ENCODE peak calls at places on chromosome 18, in four cellular contexts. Z is RWPE1, I is right lobe of liver, M is cardiac muscle cell. O is an unnamed sample.

GRCh38 chr18:78525364-78526111 is 454.1 kb upstream of the SALL3 start:
- DNase-seq in Z (no peak), I (no peak), M (peak), O (no peak)

GRCh38 chr18:54392621-54393023 is 34.9 kb downstream of the C18orf54 start:
- DNase-seq in Z (peak), I (no peak), M (peak), O (no peak)

GRCh38 chr18:2515908-2516625 is 55.2 kb downstream of the METTL4 start:
- DNase-seq in Z (peak), I (no peak), M (peak), O (no peak)

GRCh38 chr18:55323051-55323994 is 264.7 kb downstream of the TCF4 start:
- DNase-seq in Z (no peak), I (no peak), M (peak), O (no peak)

GRCh38 chr18:10182009-10182624 is 268.3 kb downstream of the VAPA start:
- DNase-seq in Z (no peak), I (no peak), M (no peak), O (no peak)

GRCh38 chr18:32289480-32290075 is 99.7 kb downstream of the MEP1B start:
- DNase-seq in Z (peak), I (no peak), M (peak), O (no peak)

GRCh38 chr18:26157326-26157725 is 23.7 kb downstream of the PSMA8 start:
- DNase-seq in Z (no peak), I (no peak), M (no peak), O (no peak)

GRCh38 chr18:79706006-79706405 is 26.4 kb downstream of the CTDP1 start:
- DNase-seq in Z (no peak), I (no peak), M (no peak), O (no peak)

GRCh38 chr18:10454800-10455550 is 540 bp downstream of the APCDD1 start:
- DNase-seq in Z (peak), I (no peak), M (peak), O (peak)

GRCh38 chr18:40878371-40878770 is 1076.7 kb upstream of the PIK3C3 start:
- DNase-seq in Z (no peak), I (no peak), M (peak), O (no peak)

GRCh38 chr18:10482985-10483949 is 28.8 kb downstream of the APCDD1 start:
- DNase-seq in Z (no peak), I (no peak), M (no peak), O (no peak)

GRCh38 chr18:58806826-58807714 is 57.6 kb upstream of the ZNF532 start:
- DNase-seq in Z (no peak), I (no peak), M (no peak), O (no peak)

GRCh38 chr18:57839942-57840381 is 36.8 kb upstream of the ATP8B1 start:
- DNase-seq in Z (peak), I (no peak), M (peak), O (no peak)

GRCh38 chr18:80103231-80103630 is 5.8 kb upstream of the ADNP2 start:
- DNase-seq in Z (no peak), I (no peak), M (peak), O (no peak)

GRCh38 chr18:69941183-69941582 is 6.5 kb downstream of the CD226 start:
- DNase-seq in Z (no peak), I (no peak), M (no peak), O (no peak)

GRCh38 chr18:68394705-68395104 is 320.2 kb downstream of the TMX3 start:
- DNase-seq in Z (no peak), I (no peak), M (no peak), O (no peak)

GRCh38 chr18:57425096-57425495 is 10.1 kb upstream of the ONECUT2 start:
- DNase-seq in Z (no peak), I (peak), M (no peak), O (no peak)

GRCh38 chr18:12121175-12122095 is 27.8 kb downstream of the ANKRD62 start:
- DNase-seq in Z (no peak), I (no peak), M (peak), O (no peak)

GRCh38 chr18:34493566-34494358 is 216.3 kb upstream of the DTNA start:
- DNase-seq in Z (no peak), I (peak), M (peak), O (peak)

GRCh38 chr18:67285583-67285982 is 230.9 kb downstream of the DSEL start:
- DNase-seq in Z (no peak), I (no peak), M (no peak), O (no peak)

GRCh38 chr18:11502368-11502767 is 107.0 kb upstream of the SLC35G4 start:
- DNase-seq in Z (no peak), I (no peak), M (no peak), O (no peak)

GRCh38 chr18:58116815-58117214 is 72.8 kb downstream of the NEDD4L start:
- DNase-seq in Z (no peak), I (no peak), M (no peak), O (no peak)

GRCh38 chr18:36518839-36519238 is 221.3 kb downstream of the FHOD3 start:
- DNase-seq in Z (no peak), I (no peak), M (no peak), O (no peak)

GRCh38 chr18:79803611-79804051 is 5.9 kb downstream of the KCNG2 start:
- DNase-seq in Z (no peak), I (no peak), M (no peak), O (peak)

GRCh38 chr18:35693829-35694228 is 112.3 kb downstream of the GALNT1 start:
- DNase-seq in Z (no peak), I (no peak), M (no peak), O (no peak)

DNA sequence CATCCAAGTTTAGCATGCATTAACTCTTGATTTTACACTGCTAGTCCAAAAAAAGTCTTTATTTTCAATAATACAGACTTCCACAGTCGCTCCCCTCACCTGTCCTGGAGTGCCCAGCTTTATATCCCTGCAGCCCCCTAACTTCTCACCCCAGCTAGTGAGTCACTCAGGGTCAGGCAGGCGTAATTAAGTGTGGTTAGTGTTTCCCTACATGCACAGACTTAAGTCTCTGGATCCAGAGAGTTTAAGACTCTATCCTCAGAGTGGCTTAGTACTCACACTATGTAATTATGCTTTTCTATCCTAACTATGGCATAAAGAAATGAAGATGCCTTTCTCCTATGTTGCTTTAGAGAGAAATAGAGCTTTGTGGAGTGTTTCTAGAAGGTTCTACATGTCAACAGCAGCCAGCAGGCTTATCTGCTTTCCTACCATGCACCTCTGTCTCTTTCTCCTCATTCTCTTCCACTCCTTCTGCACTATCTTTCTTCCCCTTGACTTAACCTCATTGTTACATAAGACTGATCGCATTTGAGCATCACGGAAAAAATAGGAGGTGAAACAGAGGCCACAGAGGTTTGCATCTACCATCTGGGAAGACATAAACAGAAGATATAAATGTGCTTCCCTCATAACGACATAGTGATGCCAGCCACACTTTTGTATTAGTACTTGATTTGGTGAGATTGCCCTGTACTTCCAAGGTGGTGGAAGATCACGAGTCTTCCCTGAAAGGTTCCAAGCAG is 34.4 kb upstream of the PMAIP1 start:
- DNase-seq in Z (no peak), I (no peak), M (no peak), O (no peak)
- H3K27ac ChIP-seq in Z (no peak), I (no peak), M (no peak), O (no peak)

DNA sequence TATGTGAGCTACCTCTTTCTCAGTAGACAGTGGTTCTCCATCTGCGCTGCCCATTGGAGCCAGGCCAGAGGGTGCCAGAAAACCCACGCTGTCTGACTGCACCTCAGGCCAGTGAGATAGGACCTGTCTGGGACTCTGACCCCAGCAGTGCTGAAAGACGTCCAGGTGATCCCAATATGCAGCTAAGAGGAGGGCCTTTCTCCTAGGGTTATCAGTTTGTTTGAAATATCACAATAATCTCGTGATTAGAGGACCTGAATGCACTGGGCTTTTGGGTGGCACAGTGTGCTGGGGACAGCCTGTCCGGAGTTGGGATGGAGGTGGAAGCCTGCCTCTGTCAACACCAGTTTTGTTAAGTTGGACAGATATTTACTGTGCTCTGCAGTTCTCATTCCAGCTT is 216.3 kb downstream of the LDLRAD4 start:
- DNase-seq in Z (no peak), I (peak), M (no peak), O (no peak)
- H3K27ac ChIP-seq in Z (no peak), I (peak), M (no peak), O (no peak)

DNA sequence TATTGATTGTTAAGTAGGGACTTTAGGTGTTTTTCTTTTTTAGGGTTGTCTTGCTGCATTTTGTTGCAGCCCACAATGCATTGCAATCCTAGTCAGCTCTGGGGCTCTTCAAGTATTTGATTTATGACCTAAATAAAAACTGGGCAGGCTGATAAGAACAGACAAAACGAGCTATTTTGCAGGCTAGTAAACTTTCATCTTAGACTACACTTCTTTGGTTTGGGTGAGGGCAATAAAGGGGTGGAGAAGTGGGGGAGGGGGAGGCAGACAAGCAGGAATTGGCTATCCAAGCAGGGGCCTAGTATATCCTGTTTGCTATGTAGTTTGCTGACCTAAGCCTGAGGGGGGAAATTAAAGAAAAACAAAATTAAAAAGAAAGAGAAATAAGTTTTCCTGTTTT is 24.5 kb upstream of the SERPINB5 start:
- DNase-seq in Z (no peak), I (no peak), M (peak), O (no peak)
- H3K27ac ChIP-seq in Z (peak), I (no peak), M (no peak), O (no peak)

GRCh38 chr18:47561316-47561715 is 309.9 kb upstream of the SKOR2 start:
- DNase-seq in Z (no peak), I (no peak), M (no peak), O (no peak)
- H3K27ac ChIP-seq in Z (no peak), I (no peak), M (no peak), O (no peak)

DNA sequence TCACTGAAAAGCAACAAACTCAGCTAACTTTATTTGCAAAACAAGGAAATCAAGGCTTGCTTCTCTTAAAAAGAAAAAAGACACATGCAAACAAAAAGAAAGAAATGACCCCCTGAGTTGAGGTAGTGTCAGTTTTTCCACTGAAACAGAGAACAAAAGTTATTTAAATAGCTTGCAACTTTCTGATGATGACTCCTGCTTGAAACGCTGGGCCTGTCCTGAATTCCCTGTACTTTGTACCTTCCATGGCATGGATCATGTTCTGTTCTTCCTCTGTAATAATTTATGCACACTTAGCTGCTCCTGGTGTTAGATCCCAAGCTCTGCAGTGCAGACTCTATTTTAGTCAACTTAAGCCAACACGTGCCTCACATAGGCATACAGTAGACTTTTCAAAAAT is 84.0 kb downstream of the SKA1 start:
- DNase-seq in Z (no peak), I (no peak), M (no peak), O (no peak)
- H3K27ac ChIP-seq in Z (no peak), I (peak), M (no peak), O (no peak)

GRCh38 chr18:25099838-25100393 is 252.1 kb downstream of the ZNF521 start:
- DNase-seq in Z (no peak), I (no peak), M (peak), O (no peak)
- H3K27ac ChIP-seq in Z (no peak), I (no peak), M (no peak), O (no peak)

O was measured in kidney.